ENCODE peak calls at places on chromosome 19, in five cellular contexts. L, D, M, G and K are unnamed samples.
A peak's percentile ranks its signal among the peaks of the same experiment; 100 is the strongest.

GRCh38 chr19:53037101-53038097 is 7.1 kb upstream of the ERVV-2 start:
- DNase-seq in L (no peak), D (no peak), G (no peak), M (no peak), K (peak; percentile 70)

GRCh38 chr19:20667281-20667680 is 5.9 kb upstream of the ZNF626 start:
- DNase-seq in G (no peak), M (no peak), D (no peak), L (no peak), K (no peak)

GRCh38 chr19:32976223-32976805 is 4.3 kb downstream of the FAAP24 start:
- DNase-seq in D (peak; percentile 81), L (peak; percentile 66), G (peak; percentile 65), M (peak; percentile 85), K (peak; percentile 82)

GRCh38 chr19:1767464-1767933 is 14.2 kb downstream of the ONECUT3 start:
- DNase-seq in M (peak; percentile 51), G (no peak), D (no peak), L (no peak), K (peak; percentile 87)

GRCh38 chr19:45613926-45614725 is 12.1 kb upstream of the GPR4 start:
- DNase-seq in G (no peak), D (no peak), M (peak; percentile 31), L (peak; percentile 28), K (no peak)

GRCh38 chr19:31255863-31256600 is 93.2 kb downstream of the TSHZ3 start:
- DNase-seq in M (no peak), G (no peak), L (no peak), D (no peak), K (no peak)

GRCh38 chr19:34953092-34953491 is 10.9 kb downstream of the ZNF792 start:
- DNase-seq in G (no peak), L (no peak), D (no peak), M (no peak), K (no peak)

GRCh38 chr19:10961763-10962536 is 1.1 kb downstream of the SMARCA4 start:
- DNase-seq in M (no peak), G (no peak), D (no peak), L (no peak), K (no peak)

GRCh38 chr19:10390652-10391286 is 10.4 kb upstream of the TYK2 start:
- DNase-seq in D (no peak), M (peak; percentile 79), L (peak; percentile 72), G (peak; percentile 48), K (peak; percentile 84)

GRCh38 chr19:17754634-17755532 is 3.6 kb downstream of the FCHO1 start:
- DNase-seq in D (no peak), G (no peak), L (no peak), M (no peak), K (peak; percentile 80)

GRCh38 chr19:6222884-6223283 is 56.9 kb downstream of the MLLT1 start:
- DNase-seq in L (no peak), D (no peak), G (no peak), M (no peak), K (peak; percentile 73)

GRCh38 chr19:13839193-13839937 is 37.6 kb upstream of the NANOS3 start:
- DNase-seq in L (peak; percentile 86), M (peak; percentile 89), G (peak; percentile 84), D (peak; percentile 96), K (peak; percentile 98)

GRCh38 chr19:51716925-51717324 is 6.9 kb downstream of the HAS1 start:
- DNase-seq in L (no peak), M (no peak), G (no peak), D (no peak), K (no peak)

GRCh38 chr19:54462713-54463530 is 656 bp downstream of the LENG9 start:
- DNase-seq in L (peak; percentile 55), G (peak; percentile 35), M (peak; percentile 81), D (peak; percentile 87), K (peak; percentile 94)

GRCh38 chr19:48739400-48739825 is 997 bp downstream of the RASIP1 start:
- DNase-seq in L (no peak), D (peak; percentile 65), G (no peak), M (no peak), K (no peak)

GRCh38 chr19:34969721-34970120 is 5.7 kb upstream of the ZNF792 start:
- DNase-seq in D (no peak), L (no peak), G (no peak), M (no peak), K (no peak)

GRCh38 chr19:8596168-8596567 is 14.3 kb downstream of the ADAMTS10 start:
- DNase-seq in M (no peak), D (no peak), G (no peak), L (no peak), K (no peak)

GRCh38 chr19:47471733-47472457 is at the start of gene SLC8A2:
- DNase-seq in D (peak; percentile 83), G (no peak), M (peak; percentile 51), L (peak; percentile 87), K (no peak)

GRCh38 chr19:39506944-39507714 is 7.8 kb upstream of the SELENOV start:
- DNase-seq in G (no peak), M (no peak), L (no peak), D (no peak), K (peak; percentile 82)

GRCh38 chr19:51688665-51689571 is 4.2 kb upstream of the SPACA6 start:
- DNase-seq in L (peak; percentile 95), G (peak; percentile 74), M (peak; percentile 88), D (peak; percentile 95), K (peak; percentile 84)

GRCh38 chr19:31258211-31259052 is 90.8 kb downstream of the TSHZ3 start:
- DNase-seq in G (no peak), D (no peak), M (peak; percentile 20), L (no peak), K (no peak)

GRCh38 chr19:46825731-46826055 is 25.0 kb downstream of the AP2S1 start:
- DNase-seq in L (no peak), M (no peak), G (no peak), D (no peak), K (no peak)

GRCh38 chr19:9877775-9878510 is 42.8 kb downstream of the PIN1 start:
- DNase-seq in M (no peak), D (no peak), L (no peak), G (no peak), K (no peak)

GRCh38 chr19:27793644-27794443 is 1419.1 kb downstream of the UQCRFS1 start:
- DNase-seq in G (peak; percentile 81), D (peak; percentile 95), M (peak; percentile 92), L (peak; percentile 89), K (peak; percentile 99)

GRCh38 chr19:50333235-50333736 is 4.1 kb upstream of the KCNC3 start:
- DNase-seq in M (peak; percentile 89), G (peak; percentile 45), L (peak; percentile 55), D (peak; percentile 94), K (peak; percentile 96)

GRCh38 chr19:8517551-8518442 is 3.8 kb upstream of the ZNF414 start:
- DNase-seq in M (no peak), D (no peak), G (no peak), L (no peak), K (peak; percentile 85)

GRCh38 chr19:35352177-35352447 is 4.4 kb downstream of the FFAR1 start:
- DNase-seq in M (no peak), G (no peak), L (no peak), D (no peak), K (no peak)

GRCh38 chr19:43768273-43769050 is 12.3 kb downstream of the KCNN4 start:
- DNase-seq in M (peak; percentile 48), D (peak; percentile 58), G (no peak), L (no peak), K (no peak)

GRCh38 chr19:16316506-16316882 is 8.1 kb upstream of the KLF2 start:
- DNase-seq in D (no peak), L (no peak), M (no peak), G (no peak), K (no peak)

GRCh38 chr19:28150129-28150528 is 1062.8 kb downstream of the UQCRFS1 start:
- DNase-seq in D (no peak), L (no peak), G (no peak), M (no peak), K (no peak)

GRCh38 chr19:34996978-34997640 is 3.0 kb upstream of the GRAMD1A start:
- DNase-seq in D (no peak), G (no peak), L (no peak), M (no peak), K (peak; percentile 44)

GRCh38 chr19:9076886-9077285 is 10.0 kb upstream of the OR1M1 start:
- DNase-seq in D (no peak), L (no peak), G (no peak), M (no peak), K (no peak)

GRCh38 chr19:41445575-41445974 is 2.6 kb downstream of the ERICH4 start:
- DNase-seq in G (no peak), M (no peak), L (no peak), D (no peak), K (no peak)

DNA sequence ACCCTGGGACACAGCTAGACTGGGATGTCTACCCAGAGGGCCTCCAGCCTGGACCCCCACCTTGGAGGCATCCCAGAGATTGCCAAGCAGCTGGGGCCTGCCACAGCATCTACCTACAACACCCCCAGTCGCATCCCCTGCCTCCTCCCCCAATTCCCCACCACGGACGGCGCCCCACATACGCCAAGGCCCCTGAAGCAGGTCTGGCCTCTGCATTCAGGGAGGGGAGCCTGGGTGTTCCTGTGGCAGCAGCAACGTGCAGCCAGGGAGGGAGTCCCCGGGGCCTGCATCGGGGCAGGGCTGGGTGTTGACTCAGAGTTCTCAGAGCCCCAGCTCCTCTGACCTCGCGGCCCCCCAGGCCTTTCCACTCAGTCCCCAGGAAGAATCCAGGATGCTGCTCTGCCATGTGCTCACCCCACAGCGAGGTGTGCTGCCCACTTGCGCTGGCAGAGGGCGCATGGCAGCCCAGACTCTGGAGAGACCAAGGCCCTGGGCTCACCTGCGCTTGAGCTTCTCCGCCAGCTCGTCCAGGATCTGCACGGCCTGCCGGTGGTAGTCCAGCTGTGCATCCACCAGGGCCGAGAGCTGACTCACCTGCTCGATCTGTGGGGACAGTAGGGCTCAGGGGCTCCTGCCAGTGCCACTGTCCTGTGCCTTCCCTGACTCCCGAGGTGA is 19.6 kb downstream of the MPND start:
- DNase-seq in M (no peak), D (no peak), L (no peak), G (no peak), K (peak; percentile 74)
- TF ChIP-seq CTCF in M (no peak), D (no peak), L (no peak), G (no peak), K (no peak)

GRCh38 chr19:18775586-18776287 is 15.4 kb downstream of the COMP start:
- DNase-seq in M (no peak), D (peak; percentile 47), G (no peak), L (no peak), K (no peak)

GRCh38 chr19:18777156-18777724 is 13.9 kb downstream of the COMP start:
- DNase-seq in D (peak; percentile 54), L (no peak), G (no peak), M (no peak), K (no peak)

GRCh38 chr19:18776736-18777135 is 14.4 kb downstream of the COMP start:
- DNase-seq in D (peak; percentile 55), G (no peak), L (no peak), M (no peak), K (no peak)

GRCh38 chr19:18774782-18775444 is 16.2 kb downstream of the COMP start:
- DNase-seq in G (no peak), L (no peak), D (peak; percentile 56), M (no peak), K (no peak)

GRCh38 chr19:18776288-18776594 is 14.9 kb downstream of the COMP start:
- DNase-seq in D (no peak), M (no peak), L (no peak), G (no peak), K (no peak)
- TF ChIP-seq POLR2A in D (no peak), M (no peak), L (no peak), G (no peak), K (no peak)

GRCh38 chr19:4557186-4557970 is 2.1 kb downstream of the SEMA6B start:
- DNase-seq in L (no peak), D (no peak), M (no peak), G (no peak), K (peak; percentile 86)
- TF ChIP-seq CTCF in L (no peak), D (no peak), M (no peak), G (no peak), K (peak; percentile 8)

GRCh38 chr19:23116802-23117571 is at the start of gene ZNF730:
- DNase-seq in L (no peak), D (peak; percentile 64), G (peak; percentile 17), M (no peak), K (peak; percentile 82)
- TF ChIP-seq POLR2A in L (no peak), D (no peak), G (no peak), M (no peak), K (no peak)